ENCODE peak calls at places on chromosomes 1 and 21, in seven cellular contexts. T is GM10248; G is NCI-H446; A is HS-5; N is activated T-cell treated with anti-CD3 and anti-CD28 coated beads, Interleukin-2, amount 50 U/mL, for 48 hours; F is NCI-H2081 treated with DMSO at 0.1 percent for 48 hours; K is DMS153. I is an unnamed sample.

GRCh38 chr1:239952348-239953307 is 139.1 kb upstream of the FMN2 start:
- DNase-seq in G (peak), T (no peak), A (no peak), F (no peak), K (no peak), N (peak), I (no peak)

GRCh38 chr1:245389878-245390277 is 235.1 kb downstream of the KIF26B start:
- DNase-seq in F (no peak), N (no peak), G (no peak), T (no peak), A (no peak), K (no peak), I (no peak)

GRCh38 chr1:227894831-227895451 is 52.8 kb downstream of the WNT9A start:
- DNase-seq in N (peak), G (no peak), F (no peak), A (no peak), K (no peak), T (no peak), I (no peak)

GRCh38 chr1:116232989-116233514 is 121.9 kb downstream of the MAB21L3 start:
- DNase-seq in G (no peak), A (no peak), N (no peak), F (no peak), K (no peak), T (no peak), I (no peak)

GRCh38 chr1:67705735-67706454 is 20.9 kb downstream of the GADD45A start:
- DNase-seq in G (peak), N (no peak), T (no peak), F (no peak), A (no peak), K (no peak), I (no peak)

GRCh38 chr1:194959795-194960194 is 1648.4 kb downstream of the KCNT2 start:
- DNase-seq in K (no peak), G (no peak), A (no peak), N (no peak), T (no peak), F (no peak), I (no peak)

GRCh38 chr1:150212070-150212469 is 23.8 kb downstream of the ANP32E start:
- DNase-seq in F (no peak), N (no peak), A (no peak), T (no peak), K (no peak), G (no peak), I (no peak)

GRCh38 chr1:4133541-4133940 is 233.5 kb upstream of the C1orf174 start:
- DNase-seq in N (no peak), T (no peak), G (no peak), F (no peak), K (no peak), A (no peak), I (no peak)

GRCh38 chr21:31347435-31348032 is 3.5 kb upstream of the TIAM1 start:
- DNase-seq in T (no peak), A (no peak), K (no peak), F (no peak), G (peak), N (no peak), I (no peak)

GRCh38 chr1:227728059-227728891 is 6.8 kb downstream of the JMJD4 start:
- DNase-seq in F (peak), A (no peak), N (peak), T (peak), K (peak), G (peak), I (no peak)

GRCh38 chr1:55558515-55558914 is 343.4 kb upstream of the USP24 start:
- DNase-seq in G (no peak), F (no peak), T (no peak), K (no peak), N (no peak), A (no peak), I (no peak)

GRCh38 chr1:13707211-13707610 is 7.2 kb downstream of the PRDM2 start:
- DNase-seq in F (no peak), A (no peak), N (no peak), G (no peak), T (no peak), K (no peak), I (peak)

GRCh38 chr1:151013518-151013917 is 5.3 kb downstream of the PRUNE1 start:
- DNase-seq in K (no peak), F (no peak), A (no peak), N (no peak), G (no peak), T (no peak), I (no peak)

GRCh38 chr1:84598846-84599741 is 24.9 kb upstream of the CTBS start:
- DNase-seq in K (no peak), T (peak), G (no peak), F (no peak), A (peak), N (peak), I (peak)

GRCh38 chr1:110259770-110260169 is 49.7 kb downstream of the KCNC4 start:
- DNase-seq in N (no peak), K (peak), A (no peak), T (no peak), F (no peak), G (no peak), I (no peak)

GRCh38 chr1:97883823-97884222 is 37.0 kb downstream of the DPYD start:
- DNase-seq in F (no peak), A (no peak), N (no peak), T (no peak), G (no peak), K (no peak), I (no peak)

GRCh38 chr1:44294588-44295007 is 60.5 kb downstream of the ERI3 start:
- DNase-seq in T (no peak), K (peak), A (peak), F (no peak), N (no peak), G (peak), I (peak)

GRCh38 chr1:230210326-230210978 is 143.4 kb downstream of the GALNT2 start:
- DNase-seq in F (no peak), N (no peak), K (no peak), G (no peak), A (no peak), T (no peak), I (no peak)

GRCh38 chr1:156643266-156644092 is 1.6 kb downstream of the BCAN start:
- DNase-seq in G (no peak), A (no peak), T (no peak), F (no peak), N (peak), K (no peak), I (no peak)

GRCh38 chr1:108590947-108591346 is 31.0 kb downstream of the EEIG2 start:
- DNase-seq in K (no peak), N (no peak), T (no peak), G (peak), A (peak), F (no peak), I (peak)

GRCh38 chr1:117697220-117697781 is 91.5 kb downstream of the TENT5C start:
- DNase-seq in N (no peak), T (no peak), F (no peak), G (no peak), K (no peak), A (no peak), I (no peak)

I was measured in BJ.